ENCODE peak calls at places on chromosomes 1 and 21, in five cellular contexts. E is pancreas, O is IMR-90, Y is LNCaP clone FGC, X is hepatocyte. T is an unnamed sample.

GRCh38 chr1:173476197-173476663 is 905 bp upstream of the PRDX6 start:
- DNase-seq in X (no peak), Y (no peak), E (no peak), O (no peak), T (no peak)

GRCh38 chr1:31112223-31112622 is 46.7 kb upstream of the PUM1 start:
- DNase-seq in X (peak), O (no peak), Y (no peak), E (no peak), T (no peak)

GRCh38 chr1:15489052-15489736 is 13.3 kb downstream of the CELA2B start:
- DNase-seq in Y (no peak), O (no peak), E (no peak), X (no peak), T (no peak)

GRCh38 chr1:96185181-96185580 is 536.4 kb upstream of the PTBP2 start:
- DNase-seq in E (no peak), O (no peak), X (no peak), Y (no peak), T (no peak)

GRCh38 chr1:206708058-206708457 is 23.4 kb downstream of the MAPKAPK2 start:
- DNase-seq in E (no peak), X (no peak), Y (no peak), O (no peak), T (no peak)

GRCh38 chr1:176009951-176010350 is 197.1 kb downstream of the COP1 start:
- DNase-seq in X (no peak), E (no peak), Y (no peak), O (no peak), T (no peak)

GRCh38 chr1:33030575-33030974 is 6.1 kb downstream of the AK2 start:
- DNase-seq in O (peak), Y (no peak), E (no peak), X (peak), T (peak)

GRCh38 chr21:23152130-23152529 is 2153.9 kb downstream of the NCAM2 start:
- DNase-seq in Y (peak), E (no peak), O (no peak), X (no peak), T (no peak)

GRCh38 chr1:55064861-55065263 is 25.5 kb downstream of the PCSK9 start:
- DNase-seq in X (no peak), O (peak), E (no peak), Y (peak), T (peak)

GRCh38 chr1:159798893-159799292 is 3.3 kb upstream of the FCRL6 start:
- DNase-seq in E (peak), Y (peak), X (peak), O (peak), T (peak)

GRCh38 chr1:233614173-233614742 is 352 bp downstream of the KCNK1 start:
- DNase-seq in O (peak), Y (peak), E (no peak), X (peak), T (no peak)

GRCh38 chr1:9653195-9653782 is 1.8 kb downstream of the PIK3CD start:
- DNase-seq in X (no peak), E (no peak), Y (no peak), O (no peak), T (no peak)

GRCh38 chr1:33502726-33503125 is 30.3 kb downstream of the ZSCAN20 start:
- DNase-seq in Y (no peak), X (no peak), O (peak), E (no peak), T (peak)

GRCh38 chr1:150578278-150579109 is 916 bp downstream of the MCL1 start:
- DNase-seq in Y (no peak), O (peak), X (peak), E (no peak), T (peak)

GRCh38 chr1:172658871-172659453 is at the start of gene FASLG:
- DNase-seq in Y (no peak), E (no peak), O (peak), X (no peak), T (no peak)

GRCh38 chr21:44517175-44517899 is 22.7 kb downstream of the KRTAP10-1 start:
- DNase-seq in O (peak), E (peak), Y (peak), X (no peak), T (no peak)

GRCh38 chr1:33500547-33500946 is 28.1 kb downstream of the ZSCAN20 start:
- DNase-seq in X (no peak), Y (no peak), O (no peak), E (no peak), T (no peak)

GRCh38 chr1:63155437-63155836 is 166.9 kb upstream of the FOXD3 start:
- DNase-seq in E (no peak), Y (no peak), O (no peak), X (no peak), T (no peak)

GRCh38 chr21:34761758-34762330 is 93.0 kb downstream of the CLIC6 start:
- DNase-seq in O (no peak), X (no peak), E (no peak), Y (no peak), T (no peak)
- H3K4me3 ChIP-seq in O (no peak), X (no peak), E (no peak), Y (no peak), T (no peak)

DNA sequence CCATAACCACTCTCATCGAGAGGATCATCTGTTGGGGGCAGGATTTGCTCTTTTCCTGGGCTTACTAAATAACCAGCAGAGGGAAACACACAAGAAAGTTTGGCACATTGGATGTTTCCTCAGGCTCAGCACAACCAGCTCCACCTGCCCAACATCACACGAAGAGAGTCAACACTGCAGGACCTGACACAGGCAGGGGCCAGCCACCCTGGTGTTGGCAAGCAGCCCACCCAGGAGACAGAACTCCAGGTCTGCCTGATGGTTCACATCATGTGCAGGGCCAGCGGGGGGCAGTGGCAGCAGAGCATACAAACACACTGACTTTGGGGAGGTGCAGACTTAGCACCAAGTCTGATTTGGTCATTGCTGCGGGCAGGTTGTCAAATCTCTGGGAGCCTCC is 182.3 kb upstream of the GALNT2 start:
- DNase-seq in E (peak), X (no peak), Y (no peak), O (no peak), T (no peak)
- TF ChIP-seq CTCF in E (no peak), X (no peak), Y (peak), O (no peak), T (no peak)

GRCh38 chr1:226133504-226134123 is 52.9 kb downstream of the ACBD3 start:
- DNase-seq in E (no peak), O (no peak), X (no peak), Y (no peak), T (no peak)

GRCh38 chr1:226132731-226133503 is 53.6 kb downstream of the ACBD3 start:
- DNase-seq in Y (peak), O (no peak), E (no peak), X (no peak), T (no peak)

GRCh38 chr1:226135709-226136108 is 50.8 kb downstream of the ACBD3 start:
- DNase-seq in X (no peak), O (no peak), E (no peak), Y (no peak), T (no peak)

GRCh38 chr1:226135059-226135651 is 51.4 kb downstream of the ACBD3 start:
- DNase-seq in Y (peak), X (peak), O (no peak), E (peak), T (no peak)

DNA sequence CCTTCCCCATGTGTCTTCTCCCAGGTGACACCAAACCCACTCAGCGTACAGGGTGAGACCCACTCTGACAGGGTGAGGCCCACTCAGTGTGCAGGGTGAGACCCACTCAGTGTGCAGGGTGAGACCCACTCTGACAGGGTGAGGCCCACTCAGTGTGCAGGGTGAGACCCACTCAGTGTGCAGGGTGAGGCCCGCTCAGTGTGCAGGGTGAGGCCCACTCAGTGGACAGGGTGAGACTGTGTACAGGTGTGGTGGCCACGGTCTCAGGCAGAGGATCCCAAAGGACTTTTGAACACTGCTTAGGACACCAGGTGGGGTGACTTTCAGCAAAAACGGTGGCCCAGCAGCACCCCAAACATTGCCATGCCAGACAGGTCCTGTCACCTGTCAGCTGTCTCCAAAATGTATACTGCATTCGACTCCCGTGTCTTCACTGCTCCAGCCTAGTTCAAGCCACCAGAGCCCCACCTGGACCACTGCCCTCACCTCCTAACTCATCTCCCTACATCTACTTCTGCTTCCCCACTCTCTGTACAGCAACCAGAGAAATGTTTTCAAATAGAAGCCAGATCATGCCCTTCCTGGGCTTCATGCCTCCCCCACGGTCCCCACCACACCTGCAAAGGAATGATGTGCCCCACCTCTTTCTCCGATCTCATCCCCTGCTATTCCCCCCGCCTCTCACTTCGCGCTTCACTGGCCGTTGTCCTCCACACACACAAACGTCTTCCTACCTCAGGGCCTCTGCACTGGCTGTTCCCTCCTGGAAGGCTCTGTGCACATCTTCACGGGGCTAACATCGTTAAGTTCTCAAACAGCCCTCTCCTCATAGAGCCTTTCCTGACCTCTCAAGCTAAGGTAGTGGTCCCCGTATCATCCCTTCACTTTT is 52.1 kb downstream of the ACBD3 start:
- DNase-seq in X (no peak), E (no peak), O (no peak), Y (no peak), T (no peak)
- H3K4me3 ChIP-seq in X (no peak), E (no peak), O (no peak), Y (no peak), T (no peak)

DNA sequence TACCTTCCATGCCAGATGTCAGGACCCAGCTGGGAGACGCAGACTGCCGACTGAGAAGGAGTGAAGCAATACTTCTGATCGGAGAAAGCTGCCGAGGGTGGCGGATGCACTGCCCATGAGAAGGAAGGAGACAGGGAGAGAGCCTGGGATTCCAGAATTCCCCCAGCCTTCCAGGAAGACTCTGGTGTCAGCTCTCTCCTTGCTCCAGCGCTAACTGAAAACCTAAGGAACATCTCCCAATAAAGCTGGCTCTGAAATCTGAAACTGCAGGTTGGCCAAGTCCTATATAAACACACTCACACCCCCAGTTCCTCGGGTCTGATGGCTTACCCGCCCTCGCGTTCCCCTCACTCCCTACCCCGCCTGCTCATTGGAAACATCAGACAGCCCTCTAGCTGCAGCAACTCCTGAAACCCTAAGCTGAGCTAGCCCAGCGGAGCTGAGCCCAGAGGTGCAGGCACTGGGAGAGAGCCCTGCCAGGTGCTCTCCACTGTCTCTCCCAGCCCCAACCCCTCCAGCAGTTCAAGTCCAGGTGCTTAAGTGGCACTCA is 52.3 kb downstream of the PLEKHA6 start:
- DNase-seq in X (peak), E (no peak), O (peak), Y (no peak), T (no peak)
- TF ChIP-seq CTCF in X (peak), E (no peak), O (no peak), Y (peak), T (peak)

GRCh38 chr21:45736705-45737484 is 93.4 kb downstream of the PCBP3 start:
- DNase-seq in X (no peak), Y (no peak), O (no peak), E (no peak), T (no peak)
- H3K4me3 ChIP-seq in X (no peak), Y (no peak), O (no peak), E (no peak), T (no peak)

GRCh38 chr1:93681549-93682412 is at the start of gene BCAR3:
- DNase-seq in X (peak), O (peak), E (peak), Y (no peak), T (no peak)
- TF ChIP-seq CTCF in X (peak), O (peak), E (no peak), Y (peak), T (peak)

GRCh38 chr21:19022978-19023377 is 619.4 kb upstream of the TMPRSS15 start:
- DNase-seq in O (no peak), X (no peak), E (no peak), Y (no peak), T (no peak)
- H3K4me3 ChIP-seq in O (no peak), X (no peak), E (no peak), Y (no peak), T (no peak)

GRCh38 chr21:38386967-38387366 is 111.3 kb downstream of the ERG start:
- DNase-seq in X (peak), Y (no peak), E (no peak), O (no peak), T (no peak)
- TF ChIP-seq CTCF in X (no peak), Y (no peak), E (no peak), O (no peak), T (no peak)

GRCh38 chr1:46718340-46718726 is 581 bp downstream of the EFCAB14 start:
- DNase-seq in E (no peak), Y (no peak), X (no peak), O (no peak), T (no peak)

GRCh38 chr1:46718727-46719622 is at the start of gene EFCAB14:
- DNase-seq in O (peak), Y (peak), X (peak), E (peak), T (peak)

GRCh38 chr1:46717654-46718053 is 1.3 kb downstream of the EFCAB14 start:
- DNase-seq in E (peak), O (no peak), X (no peak), Y (no peak), T (no peak)

GRCh38 chr1:46721204-46721603 is 2.3 kb upstream of the EFCAB14 start:
- DNase-seq in Y (no peak), E (no peak), O (no peak), X (no peak), T (no peak)

GRCh38 chr1:46719689-46720088 is 775 bp upstream of the EFCAB14 start:
- DNase-seq in O (no peak), X (peak), Y (peak), E (peak), T (no peak)
- H3K4me3 ChIP-seq in O (no peak), X (no peak), Y (peak), E (peak), T (no peak)

T was measured in AG09309.